ENCODE peak calls at places on chromosome 20, in four cellular contexts. A, P, Z and H are unnamed samples.

GRCh38 chr20:53655909-53656652 is 62.4 kb upstream of the ZNF217 start:
- DNase-seq in P (no peak), A (no peak), Z (no peak), H (no peak)

GRCh38 chr20:4555188-4555893 is 166.4 kb upstream of the PRND start:
- DNase-seq in P (no peak), Z (no peak), A (peak; percentile 37), H (no peak)

GRCh38 chr20:38751360-38751976 is 3.2 kb downstream of the ACTR5 start:
- DNase-seq in Z (no peak), A (peak; percentile 27), P (no peak), H (no peak)

GRCh38 chr20:2873010-2873746 is at the start of gene PTPRA:
- DNase-seq in A (peak; percentile 78), P (peak; percentile 88), Z (peak; percentile 87), H (peak; percentile 97)

GRCh38 chr20:472889-473292 is 10.6 kb upstream of the TBC1D20 start:
- DNase-seq in A (no peak), Z (no peak), P (no peak), H (no peak)

GRCh38 chr20:41336711-41337492 is 3.7 kb upstream of the LPIN3 start:
- DNase-seq in Z (no peak), P (no peak), A (no peak), H (no peak)

GRCh38 chr20:14644698-14645097 is 307.3 kb upstream of the FLRT3 start:
- DNase-seq in P (no peak), Z (no peak), A (no peak), H (no peak)

GRCh38 chr20:61328906-61329558 is 77.0 kb downstream of the CDH4 start:
- DNase-seq in Z (peak; percentile 40), P (no peak), A (no peak), H (no peak)

GRCh38 chr20:22562620-22563019 is 21.8 kb downstream of the FOXA2 start:
- DNase-seq in P (no peak), Z (no peak), A (no peak), H (peak; percentile 57)

GRCh38 chr20:15619341-15619740 is 953.9 kb downstream of the KIF16B start:
- DNase-seq in A (no peak), Z (no peak), P (no peak), H (no peak)

GRCh38 chr20:1299522-1299921 is 29.4 kb downstream of the SDCBP2 start:
- DNase-seq in P (peak; percentile 24), Z (no peak), A (peak; percentile 37), H (peak; percentile 85)

GRCh38 chr20:20782221-20782620 is 69.8 kb upstream of the RALGAPA2 start:
- DNase-seq in A (no peak), P (no peak), Z (no peak), H (no peak)

GRCh38 chr20:48385527-48385926 is 442.3 kb downstream of the PREX1 start:
- DNase-seq in P (no peak), Z (no peak), A (no peak), H (no peak)

GRCh38 chr20:39532205-39532604 is 570.1 kb downstream of the DHX35 start:
- DNase-seq in A (no peak), Z (no peak), P (no peak), H (no peak)

GRCh38 chr20:47992021-47992467 is 206.8 kb upstream of the SULF2 start:
- DNase-seq in Z (no peak), A (no peak), P (no peak), H (peak; percentile 83)

GRCh38 chr20:4782373-4782772 is 60.7 kb downstream of the PRND start:
- DNase-seq in Z (no peak), A (no peak), P (no peak), H (no peak)

GRCh38 chr20:30922129-30922528 is 335.3 kb upstream of the DEFB115 start:
- DNase-seq in Z (no peak), A (no peak), P (no peak), H (no peak)

GRCh38 chr20:1317545-1318255 is 11.2 kb downstream of the SDCBP2 start:
- DNase-seq in Z (no peak), P (no peak), A (no peak), H (no peak)

GRCh38 chr20:41192575-41192974 is 55.2 kb downstream of the PLCG1 start:
- DNase-seq in Z (no peak), P (no peak), A (no peak), H (no peak)

GRCh38 chr20:3812259-3812681 is 8.1 kb upstream of the AP5S1 start:
- DNase-seq in P (no peak), A (no peak), Z (no peak), H (no peak)

GRCh38 chr20:55417797-55418196 is 587.5 kb downstream of the CBLN4 start:
- DNase-seq in A (no peak), P (no peak), Z (no peak), H (no peak)

GRCh38 chr20:60055740-60056139 is 97.5 kb downstream of the CDH26 start:
- DNase-seq in P (peak; percentile 8), Z (no peak), A (no peak), H (peak; percentile 43)

GRCh38 chr20:42734660-42735368 is 454.9 kb downstream of the PTPRT start:
- DNase-seq in P (no peak), Z (no peak), A (no peak), H (no peak)

GRCh38 chr20:32780749-32781402 is 18.7 kb downstream of the DNMT3B start:
- DNase-seq in Z (peak; percentile 22), P (no peak), A (no peak), H (peak; percentile 73)

GRCh38 chr20:32780278-32780677 is 18.1 kb downstream of the DNMT3B start:
- DNase-seq in Z (no peak), A (no peak), P (no peak), H (no peak)

GRCh38 chr20:32777177-32777956 is 15.2 kb downstream of the DNMT3B start:
- DNase-seq in P (no peak), A (no peak), Z (no peak), H (no peak)

GRCh38 chr20:32775240-32775991 is 13.2 kb downstream of the DNMT3B start:
- DNase-seq in Z (no peak), P (no peak), A (no peak), H (no peak)

DNA sequence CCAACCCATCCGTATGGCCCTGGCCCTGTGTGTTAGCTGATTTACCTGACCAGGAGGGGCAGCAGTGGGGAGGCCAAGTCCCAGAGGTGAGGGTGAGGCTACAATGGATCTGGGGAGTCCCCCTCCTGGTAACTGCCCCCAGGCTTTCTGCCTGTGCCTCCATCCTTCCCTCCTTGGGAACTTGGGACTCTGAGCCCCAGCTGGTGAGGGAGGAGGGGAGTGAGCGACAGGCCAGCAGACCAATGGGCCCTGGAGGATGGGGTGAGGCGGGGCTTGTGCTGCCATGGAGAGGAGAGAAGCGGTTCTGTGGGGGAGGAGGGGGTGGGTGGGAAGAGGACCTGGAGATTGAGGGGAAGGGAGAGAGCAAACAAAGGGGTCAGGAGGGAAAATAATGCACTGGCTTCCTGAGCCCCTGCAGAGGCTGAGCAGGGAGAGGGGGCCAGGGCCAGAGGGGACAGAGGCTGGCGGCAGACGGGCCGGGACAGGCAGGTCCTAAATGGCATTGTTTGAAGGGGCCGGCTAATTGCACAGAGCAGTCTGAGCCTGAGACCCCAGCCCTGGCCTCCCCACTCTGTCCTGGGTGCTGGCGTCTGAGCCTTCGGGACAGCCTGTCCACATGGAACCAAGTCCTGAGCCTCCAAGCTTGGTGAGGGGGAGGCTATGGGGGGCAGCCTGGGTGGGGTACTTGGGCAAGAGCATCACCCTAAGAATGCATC is 17.5 kb downstream of the DNMT3B start:
- DNase-seq in P (no peak), Z (no peak), A (no peak), H (peak; percentile 88)
- H3K27ac ChIP-seq in P (no peak overlapping the region), Z (no peak overlapping the region), A (no peak overlapping the region), H (peak overlapping the region; percentile 99)

GRCh38 chr20:44582321-44583025 is at the start of gene PKIG:
- DNase-seq in P (no peak), Z (no peak), A (no peak), H (no peak)

GRCh38 chr20:44586289-44586911 is 4.0 kb downstream of the PKIG start:
- DNase-seq in A (no peak), Z (no peak), P (no peak), H (no peak)

GRCh38 chr20:44585042-44585968 is 2.9 kb downstream of the PKIG start:
- DNase-seq in A (no peak), Z (no peak), P (no peak), H (no peak)

GRCh38 chr20:44583179-44583578 is 800 bp downstream of the PKIG start:
- DNase-seq in A (no peak), Z (no peak), P (no peak), H (no peak)

DNA sequence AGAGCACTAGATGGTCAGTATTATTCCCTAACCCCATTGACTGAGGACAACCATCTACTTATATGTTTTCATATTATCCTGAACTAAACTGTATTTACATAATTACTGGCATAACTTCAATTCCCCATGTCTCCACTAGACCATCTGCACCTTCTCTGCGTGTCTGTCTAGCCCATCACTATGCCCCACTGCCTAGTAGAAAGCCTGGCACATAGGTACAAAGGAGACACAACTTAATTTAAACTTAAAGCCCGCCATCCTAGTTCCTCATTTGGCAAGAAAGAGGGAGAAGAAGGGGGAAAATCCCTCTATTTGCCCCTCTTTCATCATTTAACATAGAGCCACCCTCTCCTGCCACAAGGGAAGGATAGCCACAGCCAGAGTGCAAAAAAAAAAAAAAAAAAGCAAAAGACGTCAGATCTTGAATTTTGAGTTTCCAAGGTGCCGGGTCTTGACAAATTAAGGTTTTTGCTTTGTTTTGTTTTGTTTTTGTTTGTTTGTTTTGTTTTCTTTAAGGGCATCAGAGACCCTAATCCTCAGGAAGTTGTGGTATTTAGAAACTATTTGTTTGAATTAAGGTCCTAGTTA is 1.8 kb downstream of the PKIG start:
- DNase-seq in P (no peak), Z (no peak), A (no peak), H (no peak)
- H3K27ac ChIP-seq in P (no peak overlapping the region), Z (no peak overlapping the region), A (no peak overlapping the region), H (no peak overlapping the region)

DNA sequence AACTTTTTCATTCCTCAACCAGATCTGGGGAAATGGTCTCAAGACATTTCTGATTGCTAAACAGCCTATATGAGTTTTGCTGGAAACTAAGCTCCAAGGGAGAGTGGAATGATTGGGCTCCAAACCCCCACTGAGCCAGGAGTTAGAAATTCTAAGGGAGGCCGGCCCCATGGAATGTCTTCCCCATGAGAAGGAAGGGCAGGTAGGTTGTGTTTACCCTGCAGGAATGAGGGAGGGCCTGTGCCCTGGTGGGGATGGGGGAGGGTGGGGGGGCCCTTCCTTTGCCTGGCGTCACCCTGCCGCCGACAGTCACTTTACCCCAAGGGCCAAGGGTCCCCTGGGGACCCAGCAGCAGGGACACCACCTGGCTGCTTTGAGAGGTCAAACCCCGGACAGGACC is 298.9 kb downstream of the TFAP2C start:
- DNase-seq in A (no peak), Z (no peak), P (no peak), H (peak; percentile 60)
- H3K27ac ChIP-seq in A (no peak overlapping the region), Z (no peak overlapping the region), P (no peak overlapping the region), H (no peak overlapping the region)

GRCh38 chr20:50099121-50099520 is 13.8 kb downstream of the UBE2V1 start:
- DNase-seq in P (no peak), Z (no peak), A (no peak), H (no peak)

GRCh38 chr20:50095476-50096078 is 17.4 kb downstream of the UBE2V1 start:
- DNase-seq in Z (no peak), P (no peak), A (no peak), H (no peak)

GRCh38 chr20:50094522-50094921 is 18.4 kb downstream of the UBE2V1 start:
- DNase-seq in A (no peak), P (no peak), Z (no peak), H (no peak)

GRCh38 chr20:50098259-50098658 is 14.7 kb downstream of the UBE2V1 start:
- DNase-seq in P (no peak), A (no peak), Z (no peak), H (no peak)

DNA sequence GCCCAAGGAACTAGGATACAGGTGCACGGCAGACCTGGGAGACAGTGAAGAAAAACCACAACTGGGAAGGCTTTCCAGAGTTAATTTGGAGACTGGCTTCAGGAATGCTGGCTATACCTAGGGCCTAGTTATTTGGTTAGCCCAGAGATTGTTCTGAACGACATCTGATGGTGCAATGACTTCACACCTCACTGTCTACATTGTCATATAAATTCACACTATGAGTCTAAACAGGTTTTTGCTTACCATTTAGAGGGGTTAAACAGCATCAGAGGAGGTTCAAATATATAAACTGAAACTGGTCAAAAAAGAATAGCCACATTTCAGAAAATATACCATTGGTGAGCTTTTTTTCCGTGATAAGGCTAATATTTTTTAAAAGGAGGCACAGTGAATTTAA is 16.7 kb downstream of the UBE2V1 start:
- DNase-seq in A (no peak), Z (no peak), P (no peak), H (no peak)
- H3K27ac ChIP-seq in A (no peak overlapping the region), Z (no peak overlapping the region), P (no peak overlapping the region), H (no peak overlapping the region)